ENCODE peak calls at places on chromosome 4, in seven cellular contexts. One of them, this sample, is unnamed.

GRCh38 chr4:127126718-127127117 is 506.0 kb upstream of the INTU start:
- DNase-seq in GM13977: no peak
- DNase-seq in tibial artery: no peak
- DNase-seq in type B pancreatic cell: no peak
- DNase-seq in astrocyte: no peak
- DNase-seq in GM12878: no peak
- DNase-seq in GM20000: no peak
- DNase-seq in this sample: no peak

GRCh38 chr4:48247142-48247877 is 22.3 kb downstream of the TEC start:
- DNase-seq in tibial artery: no peak
- DNase-seq in astrocyte: peak; percentile 54
- DNase-seq in GM12878: peak; percentile 51
- DNase-seq in type B pancreatic cell: no peak
- DNase-seq in GM20000: no peak
- DNase-seq in GM13977: no peak
- DNase-seq in this sample: no peak

GRCh38 chr4:139297001-139297410 is 4.3 kb upstream of the NAA15 start:
- DNase-seq in GM20000: no peak
- DNase-seq in GM13977: peak; percentile 30
- DNase-seq in astrocyte: peak; percentile 47
- DNase-seq in type B pancreatic cell: no peak
- DNase-seq in tibial artery: no peak
- DNase-seq in GM12878: no peak
- DNase-seq in this sample: no peak

GRCh38 chr4:154569584-154569983 is 6.8 kb downstream of the FGB start:
- DNase-seq in tibial artery: no peak
- DNase-seq in GM13977: no peak
- DNase-seq in type B pancreatic cell: no peak
- DNase-seq in astrocyte: no peak
- DNase-seq in GM20000: no peak
- DNase-seq in GM12878: no peak
- DNase-seq in this sample: no peak

GRCh38 chr4:165810726-165811125 is 62.3 kb upstream of the TLL1 start:
- DNase-seq in astrocyte: peak; percentile 10
- DNase-seq in GM13977: no peak
- DNase-seq in tibial artery: no peak
- DNase-seq in GM20000: no peak
- DNase-seq in GM12878: no peak
- DNase-seq in type B pancreatic cell: no peak
- DNase-seq in this sample: no peak

GRCh38 chr4:187006189-187006618 is 282.5 kb upstream of the FAT1 start:
- DNase-seq in tibial artery: no peak
- DNase-seq in astrocyte: peak; percentile 62
- DNase-seq in GM12878: no peak
- DNase-seq in GM13977: no peak
- DNase-seq in GM20000: no peak
- DNase-seq in type B pancreatic cell: no peak
- DNase-seq in this sample: no peak

GRCh38 chr4:6115342-6115741 is 85.0 kb downstream of the JAKMIP1 start:
- DNase-seq in GM20000: no peak
- DNase-seq in tibial artery: no peak
- DNase-seq in GM12878: no peak
- DNase-seq in astrocyte: no peak
- DNase-seq in GM13977: no peak
- DNase-seq in type B pancreatic cell: no peak
- DNase-seq in this sample: no peak

GRCh38 chr4:132827522-132827921 is 321.6 kb upstream of the PCDH10 start:
- DNase-seq in GM13977: peak; percentile 7
- DNase-seq in GM20000: no peak
- DNase-seq in type B pancreatic cell: no peak
- DNase-seq in tibial artery: no peak
- DNase-seq in GM12878: peak; percentile 11
- DNase-seq in astrocyte: no peak
- DNase-seq in this sample: no peak

GRCh38 chr4:183637461-183637860 is 21.5 kb downstream of the RWDD4 start:
- DNase-seq in type B pancreatic cell: no peak
- DNase-seq in astrocyte: peak; percentile 55
- DNase-seq in GM12878: no peak
- DNase-seq in GM20000: no peak
- DNase-seq in GM13977: no peak
- DNase-seq in tibial artery: no peak
- DNase-seq in this sample: no peak

GRCh38 chr4:12689457-12689856 is 794.7 kb downstream of the RAB28 start:
- DNase-seq in GM20000: no peak
- DNase-seq in type B pancreatic cell: no peak
- DNase-seq in GM12878: no peak
- DNase-seq in tibial artery: no peak
- DNase-seq in GM13977: no peak
- DNase-seq in astrocyte: no peak
- DNase-seq in this sample: no peak

GRCh38 chr4:100935090-100935489 is 412.2 kb downstream of the PPP3CA start:
- DNase-seq in GM13977: no peak
- DNase-seq in GM20000: no peak
- DNase-seq in astrocyte: no peak
- DNase-seq in type B pancreatic cell: no peak
- DNase-seq in GM12878: no peak
- DNase-seq in tibial artery: no peak
- DNase-seq in this sample: no peak
- TF ChIP-seq CTCF in GM13977: peak; percentile 22
- TF ChIP-seq CTCF in GM20000: no peak
- TF ChIP-seq CTCF in astrocyte: peak; percentile 25
- TF ChIP-seq CTCF in type B pancreatic cell: peak; percentile 44
- TF ChIP-seq CTCF in GM12878: peak; percentile 22
- TF ChIP-seq CTCF in tibial artery: no peak
- TF ChIP-seq CTCF in this sample: no peak

GRCh38 chr4:120847019-120847582 is 75.4 kb downstream of the PRDM5 start:
- DNase-seq in type B pancreatic cell: no peak
- DNase-seq in GM12878: no peak
- DNase-seq in tibial artery: no peak
- DNase-seq in GM20000: no peak
- DNase-seq in astrocyte: no peak
- DNase-seq in GM13977: no peak
- DNase-seq in this sample: no peak

GRCh38 chr4:120844528-120844921 is 78.0 kb downstream of the PRDM5 start:
- DNase-seq in type B pancreatic cell: no peak
- DNase-seq in tibial artery: no peak
- DNase-seq in astrocyte: peak; percentile 13
- DNase-seq in GM20000: no peak
- DNase-seq in GM12878: peak; percentile 33
- DNase-seq in GM13977: no peak
- DNase-seq in this sample: no peak

GRCh38 chr4:120841580-120841979 is 80.9 kb downstream of the PRDM5 start:
- DNase-seq in GM12878: no peak
- DNase-seq in type B pancreatic cell: no peak
- DNase-seq in GM20000: no peak
- DNase-seq in GM13977: no peak
- DNase-seq in astrocyte: peak; percentile 52
- DNase-seq in tibial artery: no peak
- DNase-seq in this sample: no peak

GRCh38 chr4:120842046-120842445 is 80.5 kb downstream of the PRDM5 start:
- DNase-seq in type B pancreatic cell: no peak
- DNase-seq in GM20000: no peak
- DNase-seq in tibial artery: no peak
- DNase-seq in astrocyte: peak; percentile 80
- DNase-seq in GM12878: no peak
- DNase-seq in GM13977: no peak
- DNase-seq in this sample: no peak

GRCh38 chr4:120843840-120844527 is 78.5 kb downstream of the PRDM5 start:
- DNase-seq in tibial artery: no peak
- DNase-seq in GM20000: no peak
- DNase-seq in type B pancreatic cell: no peak
- DNase-seq in GM12878: no peak
- DNase-seq in GM13977: no peak
- DNase-seq in astrocyte: no peak
- DNase-seq in this sample: no peak
- TF ChIP-seq CTCF in tibial artery: no peak
- TF ChIP-seq CTCF in GM20000: no peak
- TF ChIP-seq CTCF in type B pancreatic cell: peak; percentile 61
- TF ChIP-seq CTCF in GM12878: no peak
- TF ChIP-seq CTCF in GM13977: peak; percentile 44
- TF ChIP-seq CTCF in astrocyte: peak; percentile 6
- TF ChIP-seq CTCF in this sample: no peak

GRCh38 chr4:53618321-53618720 is 27.0 kb upstream of the LNX1 start:
- DNase-seq in GM20000: no peak
- DNase-seq in GM13977: no peak
- DNase-seq in tibial artery: no peak
- DNase-seq in astrocyte: no peak
- DNase-seq in type B pancreatic cell: no peak
- DNase-seq in GM12878: no peak
- DNase-seq in this sample: no peak

GRCh38 chr4:53622739-53623151 is 31.5 kb upstream of the LNX1 start:
- DNase-seq in GM20000: no peak
- DNase-seq in type B pancreatic cell: no peak
- DNase-seq in GM13977: no peak
- DNase-seq in astrocyte: peak; percentile 47
- DNase-seq in tibial artery: peak; percentile 35
- DNase-seq in GM12878: no peak
- DNase-seq in this sample: no peak

GRCh38 chr4:53617101-53617680 is 25.9 kb upstream of the LNX1 start:
- DNase-seq in GM20000: no peak
- DNase-seq in astrocyte: no peak
- DNase-seq in GM12878: no peak
- DNase-seq in GM13977: no peak
- DNase-seq in tibial artery: no peak
- DNase-seq in type B pancreatic cell: no peak
- DNase-seq in this sample: no peak

GRCh38 chr4:53619431-53619830 is 28.1 kb upstream of the LNX1 start:
- DNase-seq in GM12878: no peak
- DNase-seq in GM13977: no peak
- DNase-seq in type B pancreatic cell: no peak
- DNase-seq in tibial artery: no peak
- DNase-seq in GM20000: no peak
- DNase-seq in astrocyte: no peak
- DNase-seq in this sample: no peak

DNA sequence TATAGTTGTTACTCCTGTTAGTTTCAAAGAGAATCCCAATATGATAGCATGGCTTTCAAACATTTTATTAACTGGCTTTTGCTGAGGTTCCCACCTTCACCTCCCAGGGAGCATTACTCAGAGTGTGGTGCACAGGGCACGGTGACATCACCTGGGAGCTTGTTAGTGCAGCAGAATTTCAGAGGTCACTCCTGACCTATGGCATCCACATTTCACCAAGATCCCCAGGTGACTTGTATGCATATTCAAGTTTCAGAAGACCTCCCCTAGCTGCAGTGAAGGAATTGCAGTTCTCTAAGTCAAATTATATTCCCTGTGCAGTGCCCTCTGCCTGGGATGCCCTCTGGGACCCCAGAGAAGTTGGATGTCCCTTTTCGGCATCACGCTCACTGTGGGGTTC is 29.7 kb upstream of the LNX1 start:
- DNase-seq in GM20000: no peak
- DNase-seq in tibial artery: no peak
- DNase-seq in astrocyte: no peak
- DNase-seq in type B pancreatic cell: no peak
- DNase-seq in GM13977: no peak
- DNase-seq in GM12878: no peak
- DNase-seq in this sample: no peak
- TF ChIP-seq CTCF in GM20000: no peak
- TF ChIP-seq CTCF in tibial artery: no peak
- TF ChIP-seq CTCF in astrocyte: no peak
- TF ChIP-seq CTCF in type B pancreatic cell: peak; percentile 22
- TF ChIP-seq CTCF in GM13977: no peak
- TF ChIP-seq CTCF in GM12878: no peak
- TF ChIP-seq CTCF in this sample: no peak

GRCh38 chr4:115852767-115853091 is 739.3 kb upstream of the NDST4 start:
- DNase-seq in GM20000: no peak
- DNase-seq in type B pancreatic cell: no peak
- DNase-seq in GM13977: no peak
- DNase-seq in GM12878: no peak
- DNase-seq in astrocyte: no peak
- DNase-seq in tibial artery: no peak
- DNase-seq in this sample: no peak
- TF ChIP-seq CTCF in GM20000: no peak
- TF ChIP-seq CTCF in type B pancreatic cell: peak; percentile 41
- TF ChIP-seq CTCF in GM13977: no peak
- TF ChIP-seq CTCF in GM12878: no peak
- TF ChIP-seq CTCF in astrocyte: peak; percentile 0
- TF ChIP-seq CTCF in tibial artery: no peak
- TF ChIP-seq CTCF in this sample: no peak

GRCh38 chr4:73614468-73614867 is 5.8 kb downstream of the RASSF6 start:
- DNase-seq in astrocyte: no peak
- DNase-seq in GM20000: no peak
- DNase-seq in tibial artery: no peak
- DNase-seq in GM12878: no peak
- DNase-seq in type B pancreatic cell: no peak
- DNase-seq in GM13977: no peak
- DNase-seq in this sample: no peak

GRCh38 chr4:73613130-73613529 is 7.1 kb downstream of the RASSF6 start:
- DNase-seq in tibial artery: no peak
- DNase-seq in GM13977: no peak
- DNase-seq in GM12878: no peak
- DNase-seq in type B pancreatic cell: no peak
- DNase-seq in GM20000: no peak
- DNase-seq in astrocyte: no peak
- DNase-seq in this sample: no peak

GRCh38 chr4:73617256-73617655 is 3.0 kb downstream of the RASSF6 start:
- DNase-seq in GM20000: no peak
- DNase-seq in type B pancreatic cell: no peak
- DNase-seq in GM12878: no peak
- DNase-seq in astrocyte: no peak
- DNase-seq in tibial artery: no peak
- DNase-seq in GM13977: no peak
- DNase-seq in this sample: no peak

GRCh38 chr4:73612032-73612431 is 8.2 kb downstream of the RASSF6 start:
- DNase-seq in GM12878: no peak
- DNase-seq in GM13977: no peak
- DNase-seq in astrocyte: no peak
- DNase-seq in GM20000: no peak
- DNase-seq in tibial artery: no peak
- DNase-seq in type B pancreatic cell: no peak
- DNase-seq in this sample: no peak

GRCh38 chr4:73615613-73616012 is 4.6 kb downstream of the RASSF6 start:
- DNase-seq in tibial artery: no peak
- DNase-seq in GM12878: no peak
- DNase-seq in astrocyte: no peak
- DNase-seq in type B pancreatic cell: no peak
- DNase-seq in GM20000: no peak
- DNase-seq in GM13977: no peak
- DNase-seq in this sample: no peak
- TF ChIP-seq CTCF in tibial artery: no peak
- TF ChIP-seq CTCF in GM12878: peak; percentile 3
- TF ChIP-seq CTCF in astrocyte: no peak
- TF ChIP-seq CTCF in type B pancreatic cell: no peak
- TF ChIP-seq CTCF in GM20000: no peak
- TF ChIP-seq CTCF in GM13977: no peak
- TF ChIP-seq CTCF in this sample: no peak

This sample was measured in GM10248.